ENCODE peak calls at places on chromosomes 4 and X, in six cellular contexts. D, C, O, M, Z and S are unnamed samples.

GRCh38 chr4:174457468-174457867 is 64.8 kb downstream of the HPGD start:
- DNase-seq in D (no peak), C (no peak), O (no peak), M (no peak), Z (no peak), S (no peak)

GRCh38 chr4:77734928-77735327 is 84.2 kb downstream of the CNOT6L start:
- DNase-seq in D (peak), C (no peak), O (no peak), M (no peak), Z (peak), S (no peak)

GRCh38 chrX:125205084-125205917 is 114.4 kb upstream of the TEX13C start:
- DNase-seq in D (no peak), C (no peak), O (peak), M (no peak), Z (peak), S (no peak)

GRCh38 chrX:14936561-14936960 is 63.3 kb downstream of the MOSPD2 start:
- DNase-seq in D (peak), C (no peak), O (no peak), M (no peak), Z (no peak), S (no peak)

GRCh38 chr4:111631157-111631999 is 513.9 kb upstream of the FAM241A start:
- DNase-seq in D (peak), C (no peak), O (no peak), M (no peak), Z (no peak), S (no peak)

GRCh38 chr4:183455431-183456145 is 11.2 kb downstream of the CDKN2AIP start:
- DNase-seq in D (peak), C (no peak), O (no peak), M (no peak), Z (no peak), S (no peak)

GRCh38 chr4:58188313-58188712 is 1078.1 kb upstream of the IGFBP7 start:
- DNase-seq in D (no peak), C (no peak), O (no peak), M (no peak), Z (no peak), S (no peak)

GRCh38 chr4:15868065-15868464 is 70.5 kb downstream of the FGFBP1 start:
- DNase-seq in D (peak), C (no peak), O (no peak), M (no peak), Z (peak), S (no peak)

GRCh38 chrX:17519349-17519748 is 144.3 kb downstream of the NHS start:
- DNase-seq in D (no peak), C (no peak), O (no peak), M (no peak), Z (no peak), S (no peak)

GRCh38 chr4:236028-236427 is 69.2 kb downstream of the ZNF732 start:
- DNase-seq in D (no peak), C (no peak), O (no peak), M (no peak), Z (no peak), S (no peak)

GRCh38 chrX:150291014-150291413 is 72.1 kb upstream of the MAMLD1 start:
- DNase-seq in D (peak), C (no peak), O (peak), M (no peak), Z (no peak), S (no peak)

GRCh38 chrX:69125094-69125493 is 40.2 kb downstream of the PJA1 start:
- DNase-seq in D (no peak), C (no peak), O (no peak), M (no peak), Z (no peak), S (no peak)

GRCh38 chrX:125436855-125437254 is 117.2 kb downstream of the TEX13C start:
- DNase-seq in D (no peak), C (no peak), O (no peak), M (no peak), Z (peak), S (no peak)

GRCh38 chrX:71372388-71372787 is 6.2 kb downstream of the TAF1 start:
- DNase-seq in D (no peak), C (no peak), O (no peak), M (no peak), Z (no peak), S (no peak)

GRCh38 chr4:10180927-10181744 is 64.5 kb upstream of the WDR1 start:
- DNase-seq in D (peak), C (no peak), O (no peak), M (no peak), Z (no peak), S (no peak)

GRCh38 chr4:92791876-92792490 is 488.2 kb downstream of the GRID2 start:
- DNase-seq in D (no peak), C (no peak), O (no peak), M (no peak), Z (no peak), S (no peak)

GRCh38 chr4:124389591-124389990 is 322.9 kb downstream of the ANKRD50 start:
- DNase-seq in D (no peak), C (no peak), O (no peak), M (no peak), Z (no peak), S (no peak)

GRCh38 chrX:29535212-29536162 is 679.9 kb upstream of the MAGEB2 start:
- DNase-seq in D (no peak), C (no peak), O (no peak), M (no peak), Z (no peak), S (no peak)

GRCh38 chr4:1033840-1034551 is 22.6 kb downstream of the FGFRL1 start:
- DNase-seq in D (no peak), C (no peak), O (peak), M (no peak), Z (no peak), S (no peak)

GRCh38 chrX:150324919-150325318 is 38.2 kb upstream of the MAMLD1 start:
- DNase-seq in D (peak), C (no peak), O (no peak), M (no peak), Z (no peak), S (no peak)

GRCh38 chrX:47097018-47097417 is 18.8 kb downstream of the RGN start:
- DNase-seq in D (no peak), C (no peak), O (no peak), M (no peak), Z (no peak), S (no peak)

GRCh38 chrX:123976671-123977316 is 15.3 kb downstream of the STAG2 start:
- DNase-seq in D (peak), C (no peak), O (peak), M (no peak), Z (no peak), S (no peak)

GRCh38 chrX:151789179-151789800 is 54.7 kb downstream of the CNGA2 start:
- DNase-seq in D (peak), C (no peak), O (no peak), M (no peak), Z (no peak), S (no peak)

GRCh38 chr4:73021634-73022033 is 47.9 kb downstream of the COX18 start:
- DNase-seq in D (peak), C (no peak), O (peak), M (no peak), Z (no peak), S (no peak)

GRCh38 chr4:67204441-67204840 is 340.9 kb downstream of the CENPC start:
- DNase-seq in D (no peak), C (no peak), O (no peak), M (no peak), Z (no peak), S (no peak)

GRCh38 chr4:41644288-41644914 is 104.1 kb downstream of the PHOX2B start:
- DNase-seq in D (peak), C (no peak), O (peak), M (no peak), Z (peak), S (no peak)

GRCh38 chrX:149040873-149041535 is 464.1 kb downstream of the IDS start:
- DNase-seq in D (no peak), C (no peak), O (no peak), M (no peak), Z (no peak), S (no peak)

GRCh38 chrX:114134465-114134864 is 449.4 kb upstream of the HTR2C start:
- DNase-seq in D (no peak), C (no peak), O (no peak), M (no peak), Z (no peak), S (no peak)

GRCh38 chr4:107243141-107243779 is 207.1 kb upstream of the DKK2 start:
- DNase-seq in D (no peak), C (no peak), O (no peak), M (no peak), Z (no peak), S (no peak)

GRCh38 chr4:167587361-167587760 is 353.1 kb upstream of the SPOCK3 start:
- DNase-seq in D (peak), C (no peak), O (no peak), M (no peak), Z (no peak), S (no peak)

GRCh38 chr4:85544751-85545150 is 69.8 kb downstream of the ARHGAP24 start:
- DNase-seq in D (no peak), C (no peak), O (no peak), M (no peak), Z (no peak), S (no peak)

GRCh38 chr4:60945641-60946040 is 254.5 kb upstream of the ADGRL3 start:
- DNase-seq in D (peak), C (no peak), O (no peak), M (no peak), Z (peak), S (no peak)

GRCh38 chrX:10414872-10415703 is 205.3 kb downstream of the MID1 start:
- DNase-seq in D (peak), C (no peak), O (no peak), M (no peak), Z (no peak), S (no peak)

GRCh38 chrX:79604364-79604763 is 237.2 kb upstream of the ITM2A start:
- DNase-seq in D (no peak), C (no peak), O (no peak), M (no peak), Z (no peak), S (no peak)

GRCh38 chr4:8639777-8640720 is 47.5 kb downstream of the CPZ start:
- DNase-seq in D (no peak), C (no peak), O (no peak), M (no peak), Z (no peak), S (no peak)

GRCh38 chr4:3700223-3700622 is 66.0 kb upstream of the ADRA2C start:
- DNase-seq in D (no peak), C (no peak), O (no peak), M (no peak), Z (no peak), S (no peak)